ENCODE peak calls at places on chromosomes 12 and 14, in four cellular contexts. L is spleen, N is uterus, I is IMR-90. V is an unnamed sample. For H3K9me3, the result is how much of the 10 kb centered on the place peaks cover.

GRCh38 chr12:74538491-74539258 is 1.0 kb downstream of the ATXN7L3B start:
- DNase-seq in I (no peak), L (peak), N (no peak), V (peak)

GRCh38 chr12:8742501-8742900 is 44.7 kb downstream of the RIMKLB start:
- DNase-seq in I (peak), N (no peak), L (no peak), V (no peak)

GRCh38 chr14:72745991-72746980 is 147.6 kb downstream of the DPF3 start:
- DNase-seq in L (no peak), N (no peak), I (peak), V (peak)

GRCh38 chr14:80419339-80419738 is 208.0 kb upstream of the DIO2 start:
- DNase-seq in N (no peak), L (no peak), I (no peak), V (no peak)

GRCh38 chr12:115303751-115304309 is 619.9 kb upstream of the TBX3 start:
- DNase-seq in L (no peak), I (peak), N (peak), V (no peak)

GRCh38 chr14:101109347-101109638 is 205.8 kb upstream of the RTL1 start:
- DNase-seq in L (peak), I (no peak), N (no peak), V (no peak)

GRCh38 chr12:91628656-91629055 is 446.0 kb upstream of the DCN start:
- DNase-seq in L (no peak), I (no peak), N (no peak), V (no peak)

GRCh38 chr14:85487215-85487614 is 42.7 kb upstream of the FLRT2 start:
- DNase-seq in L (no peak), I (peak), N (no peak), V (no peak)

GRCh38 chr14:99725774-99726537 is 41.9 kb downstream of the CYP46A1 start:
- DNase-seq in N (no peak), I (no peak), L (peak), V (peak)

GRCh38 chr14:73780896-73781295 is 66.7 kb upstream of the PNMA1 start:
- DNase-seq in L (no peak), N (no peak), I (no peak), V (no peak)

GRCh38 chr14:21087294-21088091 is 11.0 kb downstream of the ZNF219 start:
- DNase-seq in N (no peak), I (peak), L (peak), V (no peak)

GRCh38 chr12:45553204-45553603 is 176.3 kb upstream of the ARID2 start:
- DNase-seq in L (no peak), N (no peak), I (peak), V (no peak)

GRCh38 chr12:62817556-62818271 is 117.2 kb downstream of the PPM1H start:
- DNase-seq in N (no peak), L (no peak), I (peak), V (no peak)

GRCh38 chr12:132068250-132068649 is 75.9 kb downstream of the DDX51 start:
- DNase-seq in L (no peak), I (no peak), N (no peak), V (no peak)

GRCh38 chr12:123961585-123961984 is 11.0 kb downstream of the CCDC92 start:
- DNase-seq in I (no peak), N (no peak), L (no peak), V (peak)

GRCh38 chr14:58299665-58300202 is 1.4 kb downstream of the ARID4A start:
- DNase-seq in N (no peak), L (no peak), I (no peak), V (peak)

GRCh38 chr12:74903522-74903921 is 306.1 kb downstream of the KCNC2 start:
- DNase-seq in L (no peak), N (no peak), I (no peak), V (no peak)

GRCh38 chr12:113766133-113766879 is 199.8 kb downstream of the RBM19 start:
- DNase-seq in I (no peak), N (no peak), L (no peak), V (no peak)

GRCh38 chr14:70888151-70888499 is 19.1 kb upstream of the PCNX1 start:
- DNase-seq in L (no peak), N (no peak), I (no peak), V (no peak)

GRCh38 chr14:80095623-80096022 is 115.7 kb downstream of the DIO2 start:
- DNase-seq in I (peak), N (no peak), L (no peak), V (no peak)

GRCh38 chr12:111148005-111148404 is 220.9 kb downstream of the PHETA1 start:
- DNase-seq in N (no peak), L (peak), I (no peak), V (no peak)

GRCh38 chr14:90968025-90968424 is 92.4 kb downstream of the RPS6KA5 start:
- DNase-seq in L (no peak), N (no peak), I (no peak), V (no peak)

GRCh38 chr12:452667-453210 is 7.0 kb upstream of the B4GALNT3 start:
- DNase-seq in I (no peak), N (no peak), L (no peak), V (no peak)

GRCh38 chr12:94427520-94428381 is 31.9 kb downstream of the CEP83 start:
- DNase-seq in L (no peak), I (peak), N (peak), V (peak)

GRCh38 chr14:34175574-34175973 is 224.7 kb upstream of the EGLN3 start:
- DNase-seq in I (no peak), N (no peak), L (no peak), V (no peak)

GRCh38 chr12:48815281-48816110 is 2.8 kb upstream of the CACNB3 start:
- DNase-seq in I (peak), L (peak), N (peak), V (peak)

GRCh38 chr12:25436206-25436912 is 116.7 kb downstream of the LMNTD1 start:
- DNase-seq in N (peak), I (peak), L (no peak), V (peak)

GRCh38 chr12:105555556-105555973 is 225.1 kb downstream of the C12orf75 start:
- DNase-seq in N (no peak), L (no peak), I (no peak), V (no peak)

GRCh38 chr12:56071648-56072047 is 8.3 kb upstream of the ERBB3 start:
- DNase-seq in L (no peak), N (no peak), I (peak), V (no peak)

GRCh38 chr12:52005903-52006703 is 643 bp upstream of the TAMALIN start:
- DNase-seq in I (no peak), L (peak), N (peak), V (no peak)

GRCh38 chr14:59098377-59098776 is 90.1 kb upstream of the DAAM1 start:
- DNase-seq in L (no peak), N (no peak), I (peak), V (no peak)

GRCh38 chr12:131347345-131347714 is 363.6 kb upstream of the SFSWAP start:
- DNase-seq in L (no peak), N (no peak), I (no peak), V (no peak)

GRCh38 chr14:105065280-105066228 is at the start of gene GPR132:
- DNase-seq in I (no peak), N (no peak), L (peak), V (peak)

GRCh38 chr14:105064001-105064400 is 1.2 kb downstream of the GPR132 start:
- DNase-seq in L (no peak), I (no peak), N (no peak), V (no peak)

GRCh38 chr14:105063041-105063440 is 2.2 kb downstream of the GPR132 start:
- DNase-seq in N (no peak), I (no peak), L (peak), V (no peak)

GRCh38 chr14:105066285-105067071 is 1.2 kb upstream of the GPR132 start:
- DNase-seq in I (no peak), N (no peak), L (peak), V (no peak)

DNA sequence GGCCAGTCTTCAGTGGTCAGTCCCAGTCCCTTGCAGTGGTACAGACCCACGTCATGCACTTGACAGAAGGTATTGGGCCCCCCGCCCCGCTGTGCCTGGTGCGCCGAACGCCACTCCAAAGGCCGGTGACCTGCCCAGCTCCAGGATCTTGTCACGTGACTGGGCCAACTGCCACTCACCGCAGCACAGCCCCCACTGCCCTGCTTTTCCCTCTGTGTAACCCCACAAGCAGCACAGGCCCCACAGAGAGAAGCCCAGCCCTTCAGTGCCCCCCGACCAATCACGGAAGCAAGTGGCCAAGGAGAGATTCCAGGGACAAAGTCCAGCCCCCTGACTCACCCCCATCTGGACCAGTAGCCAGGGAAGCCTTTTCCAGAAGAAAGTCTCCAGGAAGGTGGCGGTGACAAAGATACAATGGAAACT is 498 bp downstream of the GPR132 start:
- DNase-seq in L (peak), N (no peak), I (peak), V (peak)
- TF ChIP-seq POLR2A in L (no peak), N (no peak), I (no peak), V (no peak)

DNA sequence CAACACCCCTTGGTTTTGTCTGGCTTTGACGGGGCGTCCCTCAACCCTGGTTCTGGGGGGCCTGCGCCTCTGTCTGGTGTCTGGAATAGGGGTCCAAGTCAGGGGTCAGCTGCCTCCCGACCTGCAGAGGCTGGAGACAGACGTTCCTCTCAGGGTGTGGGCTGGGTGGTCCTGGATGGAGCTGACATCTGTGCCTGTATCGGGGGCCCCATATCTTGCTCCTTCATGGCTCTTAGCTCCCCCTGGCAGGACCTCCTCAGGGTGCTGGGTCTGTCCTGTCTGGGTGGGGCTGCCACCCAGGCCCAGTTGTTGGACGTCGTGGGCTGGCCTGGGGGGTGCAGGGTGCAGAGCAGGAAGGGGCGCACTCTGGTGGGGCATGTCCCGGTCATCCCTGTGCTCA is 374.8 kb downstream of the TMEM121 start:
- DNase-seq in L (no peak), N (no peak), I (no peak), V (no peak)
- H3K9me3 ChIP-seq in L (under half), N (under half), I (under half), V (under half)

GRCh38 chr12:128810182-128811127 is 13.3 kb downstream of the SLC15A4 start:
- DNase-seq in L (no peak), N (no peak), I (no peak), V (no peak)
- TF ChIP-seq POLR2A in L (no peak), N (no peak), I (no peak), V (no peak)

DNA sequence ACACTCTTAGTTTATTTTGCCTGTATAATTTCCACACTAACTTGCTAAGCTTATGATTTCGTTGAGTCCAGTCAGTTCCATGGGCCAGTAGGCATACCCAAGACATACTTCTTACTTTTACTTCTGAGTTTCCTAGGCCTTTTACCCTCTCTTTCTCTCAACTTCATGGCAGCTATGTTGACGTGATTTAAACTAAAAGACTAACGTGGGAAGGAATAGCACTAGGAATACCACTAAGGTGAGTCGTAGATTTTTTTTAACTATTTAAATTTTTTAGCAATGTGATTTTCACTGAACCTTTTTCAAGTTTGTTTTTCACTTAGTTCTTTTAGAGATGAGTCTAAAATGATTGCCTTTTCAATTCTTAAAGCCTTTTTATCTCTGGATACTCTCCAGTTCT is 793.5 kb upstream of the NOVA1 start:
- DNase-seq in L (no peak), I (no peak), N (no peak), V (no peak)
- H3K9me3 ChIP-seq in L (under half), I (under half), N (under half), V (under half)

GRCh38 chr12:80936353-80936641 is 1.4 kb downstream of the LIN7A start:
- DNase-seq in I (no peak), L (no peak), N (no peak), V (no peak)

GRCh38 chr12:80937391-80938238 is at the start of gene LIN7A:
- DNase-seq in N (peak), I (peak), L (peak), V (peak)

GRCh38 chr12:80935076-80935475 is 2.7 kb downstream of the LIN7A start:
- DNase-seq in N (no peak), L (no peak), I (no peak), V (no peak)

GRCh38 chr12:80938397-80938796 is 663 bp upstream of the LIN7A start:
- DNase-seq in I (no peak), N (no peak), L (no peak), V (no peak)

DNA sequence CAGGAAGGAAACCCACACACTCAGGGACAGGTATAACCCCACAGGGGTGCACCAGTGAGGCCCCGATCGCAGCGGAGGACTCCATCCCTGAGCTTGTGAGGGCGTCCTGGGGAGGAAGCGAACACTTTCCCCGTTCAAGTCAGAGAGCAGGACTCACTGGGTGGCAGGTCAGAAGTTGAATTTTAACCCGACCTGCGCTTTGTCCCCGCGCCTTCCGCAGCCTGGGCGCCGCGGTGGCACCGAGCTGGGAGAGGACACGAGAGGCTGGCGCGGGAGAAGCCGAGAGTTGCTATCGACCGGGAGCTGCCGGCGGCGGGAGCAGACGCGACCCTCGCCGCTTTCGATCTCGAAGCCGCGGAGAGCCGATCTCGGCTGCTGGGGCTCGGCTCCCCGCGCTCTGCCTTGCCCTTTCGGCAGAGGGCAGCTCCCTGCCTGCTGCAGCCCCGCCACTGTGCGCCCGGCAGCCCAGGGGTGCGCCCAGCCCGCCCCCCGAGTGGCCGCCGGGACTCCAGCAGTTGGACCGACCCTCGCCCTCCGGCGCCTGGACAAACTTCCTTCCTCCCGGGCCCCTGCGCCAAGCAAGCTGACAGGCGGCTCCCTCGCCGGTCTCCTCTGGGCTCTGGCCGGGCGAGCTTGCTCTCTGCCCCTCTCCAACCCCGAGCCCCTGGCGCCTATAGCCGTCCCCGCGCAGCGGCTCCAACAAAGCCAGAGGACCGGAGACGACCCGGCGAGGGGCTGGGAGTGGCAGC is 918 bp downstream of the LIN7A start:
- DNase-seq in I (peak), N (peak), L (peak), V (peak)
- TF ChIP-seq POLR2A in I (no peak), N (no peak), L (no peak), V (peak)

DNA sequence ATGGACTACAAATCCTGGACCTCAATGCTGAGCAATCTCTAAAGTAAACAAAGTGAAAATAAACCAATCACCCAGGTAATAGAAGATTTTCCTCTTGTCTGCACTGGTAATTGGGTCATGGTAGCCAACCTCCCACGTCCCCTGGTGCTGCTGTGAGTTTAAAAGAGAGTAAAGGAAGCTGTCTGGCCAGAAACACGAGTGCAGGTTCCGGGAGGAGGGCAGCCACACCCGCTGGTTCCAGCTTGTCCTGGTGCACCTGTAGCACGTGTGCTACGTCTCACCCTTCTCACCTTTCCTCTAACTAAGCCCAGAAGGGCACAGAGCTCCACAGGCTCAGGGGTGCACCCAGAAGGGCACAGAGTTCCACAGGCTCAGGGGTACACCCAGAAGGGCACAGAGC is 5.4 kb downstream of the CRACR2A start:
- DNase-seq in N (no peak), L (no peak), I (no peak), V (no peak)
- H3K9me3 ChIP-seq in N (under half), L (under half), I (under half), V (under half)

GRCh38 chr12:68832504-68832867 is 24.5 kb downstream of the MDM2 start:
- DNase-seq in N (no peak), I (no peak), L (no peak), V (peak)

GRCh38 chr12:68838046-68838886 is 30.3 kb downstream of the MDM2 start:
- DNase-seq in N (no peak), L (no peak), I (no peak), V (no peak)

GRCh38 chr12:68833508-68833907 is 25.5 kb downstream of the MDM2 start:
- DNase-seq in N (no peak), L (no peak), I (no peak), V (no peak)

GRCh38 chr12:68837215-68837614 is 29.2 kb downstream of the MDM2 start:
- DNase-seq in I (no peak), N (no peak), L (no peak), V (no peak)

GRCh38 chr12:68835333-68835908 is 27.4 kb downstream of the MDM2 start:
- DNase-seq in I (no peak), L (no peak), N (no peak), V (no peak)
- TF ChIP-seq POLR2A in I (no peak), L (no peak), N (no peak), V (no peak)

GRCh38 chr14:28678887-28679286 is 87.7 kb upstream of the FOXG1 start:
- DNase-seq in I (no peak), N (no peak), L (no peak), V (no peak)

GRCh38 chr14:28673056-28673455 is 93.5 kb upstream of the FOXG1 start:
- DNase-seq in N (no peak), L (no peak), I (no peak), V (no peak)

GRCh38 chr14:28676481-28676880 is 90.1 kb upstream of the FOXG1 start:
- DNase-seq in I (peak), N (no peak), L (no peak), V (no peak)

GRCh38 chr14:28681681-28682080 is 84.9 kb upstream of the FOXG1 start:
- DNase-seq in I (no peak), L (no peak), N (no peak), V (no peak)

GRCh38 chr14:28677381-28677780 is 89.2 kb upstream of the FOXG1 start:
- DNase-seq in I (no peak), N (no peak), L (no peak), V (no peak)
- H3K9me3 ChIP-seq in I (under half), N (under half), L (under half), V (under half)

GRCh38 chr12:31591308-31591901 is 469 bp upstream of the DENND5B start:
- DNase-seq in I (no peak), L (no peak), N (peak), V (peak)
- TF ChIP-seq POLR2A in I (no peak), L (no peak), N (no peak), V (no peak)

DNA sequence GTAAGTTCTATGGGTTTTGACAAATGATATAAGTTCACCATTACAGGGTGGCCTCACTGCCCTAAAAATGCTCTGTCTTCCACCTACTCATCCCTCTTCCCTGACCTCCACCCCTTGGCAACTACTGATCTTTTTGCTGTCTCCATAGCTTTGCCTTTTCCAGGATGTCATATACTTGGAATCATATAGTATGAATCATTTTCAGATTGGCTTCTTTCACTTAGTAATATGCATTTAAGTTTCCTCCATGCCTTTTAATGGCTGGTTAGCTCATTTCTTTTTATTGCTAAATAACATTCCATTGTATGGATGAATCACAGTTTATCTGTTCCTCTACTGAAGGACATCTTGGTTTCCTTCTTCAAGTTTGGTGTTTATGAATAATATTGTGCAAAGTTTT is 14.0 kb upstream of the PEX5 start:
- DNase-seq in N (no peak), L (no peak), I (peak), V (no peak)
- H3K9me3 ChIP-seq in N (under half), L (under half), I (under half), V (under half)

V was measured in thyroid gland.